ENCODE peak calls at places on chromosomes 13 and 19, in ten cellular contexts. Q, W, J, C, X, G, Y, F, P and V are unnamed samples.

GRCh38 chr19:39951065-39951650 is 16.7 kb upstream of the FCGBP start:
- DNase-seq in Y (no peak), F (no peak), X (no peak), C (no peak), P (no peak), G (no peak), W (no peak), Q (peak), J (no peak), V (no peak)

GRCh38 chr19:39811064-39811463 is 22.9 kb downstream of the DYRK1B start:
- DNase-seq in Q (no peak), P (no peak), Y (no peak), X (no peak), F (no peak), W (no peak), J (no peak), G (no peak), C (no peak), V (no peak)

GRCh38 chr13:113051641-113052040 is 54.0 kb upstream of the F7 start:
- DNase-seq in G (no peak), J (no peak), Q (no peak), C (no peak), W (no peak), P (no peak), Y (no peak), X (no peak), F (no peak), V (peak)

GRCh38 chr13:20353973-20354372 is 121.9 kb upstream of the GJB6 start:
- DNase-seq in F (peak), C (no peak), P (no peak), Y (no peak), X (no peak), Q (no peak), W (no peak), G (no peak), J (no peak), V (no peak)

GRCh38 chr19:32224371-32225244 is 120.8 kb upstream of the ZNF507 start:
- DNase-seq in F (peak), Y (peak), W (peak), P (peak), X (peak), Q (peak), J (peak), G (peak), C (peak), V (peak)

GRCh38 chr19:10335149-10336053 is 2.1 kb upstream of the RAVER1 start:
- DNase-seq in F (no peak), J (no peak), C (no peak), Y (peak), W (peak), P (no peak), Q (no peak), X (no peak), G (no peak), V (peak)

GRCh38 chr13:73819711-73820110 is 314.5 kb downstream of the KLF12 start:
- DNase-seq in C (no peak), W (no peak), P (no peak), X (no peak), Q (no peak), G (no peak), J (no peak), Y (no peak), F (no peak), V (no peak)

GRCh38 chr13:93771229-93771628 is 544.6 kb downstream of the GPC6 start:
- DNase-seq in Y (no peak), J (no peak), F (no peak), C (no peak), G (no peak), Q (no peak), W (no peak), X (no peak), P (no peak), V (no peak)

GRCh38 chr19:1227655-1228054 is 10.2 kb downstream of the CBARP start:
- DNase-seq in Q (peak), J (no peak), Y (no peak), P (no peak), C (no peak), X (no peak), F (no peak), G (no peak), W (no peak), V (peak)

GRCh38 chr19:17831419-17831888 is 10.1 kb upstream of the INSL3 start:
- DNase-seq in W (no peak), Y (no peak), G (no peak), J (no peak), P (no peak), Q (no peak), F (no peak), C (no peak), X (no peak), V (no peak)

GRCh38 chr19:5099822-5100221 is 130.9 kb downstream of the KDM4B start:
- DNase-seq in J (no peak), Q (no peak), W (no peak), G (no peak), C (no peak), X (no peak), Y (no peak), F (no peak), P (no peak), V (no peak)

GRCh38 chr19:11737964-11738745 is 591 bp downstream of the ZNF823 start:
- DNase-seq in F (peak), C (peak), J (peak), Q (peak), Y (peak), X (peak), W (peak), P (peak), G (peak), V (peak)

GRCh38 chr19:17522988-17523872 is 11.8 kb downstream of the PGLS start:
- DNase-seq in P (no peak), X (no peak), W (peak), Q (peak), Y (no peak), J (no peak), G (peak), F (no peak), C (peak), V (peak)

GRCh38 chr13:64446372-64446771 is 2783.8 kb downstream of the PCDH9 start:
- DNase-seq in X (no peak), J (no peak), P (no peak), Q (no peak), F (no peak), W (no peak), Y (no peak), G (no peak), C (no peak), V (no peak)

GRCh38 chr19:18795540-18795939 is 4.4 kb upstream of the COMP start:
- DNase-seq in X (no peak), F (no peak), W (no peak), Q (no peak), C (no peak), J (no peak), P (no peak), Y (no peak), G (no peak), V (no peak)

GRCh38 chr13:79710376-79710775 is 229.4 kb downstream of the NDFIP2 start:
- DNase-seq in C (no peak), Q (no peak), F (no peak), X (no peak), W (no peak), J (no peak), Y (no peak), G (no peak), P (no peak), V (no peak)

GRCh38 chr19:41564515-41565383 is 11.2 kb upstream of the CEACAM21 start:
- DNase-seq in X (no peak), Y (no peak), Q (no peak), W (no peak), P (no peak), J (no peak), F (no peak), G (no peak), C (no peak), V (no peak)

GRCh38 chr19:19528721-19529490 is at the start of gene YJEFN3:
- DNase-seq in P (no peak), Q (no peak), J (no peak), W (peak), G (peak), Y (peak), X (no peak), F (peak), C (no peak), V (no peak)

GRCh38 chr13:31824705-31825512 is 85.6 kb downstream of the RXFP2 start:
- DNase-seq in W (no peak), F (peak), P (no peak), J (no peak), X (no peak), C (no peak), Q (no peak), Y (no peak), G (no peak), V (no peak)

GRCh38 chr13:39684531-39685137 is 29.2 kb downstream of the COG6 start:
- DNase-seq in Q (no peak), F (peak), W (no peak), C (no peak), G (no peak), Y (no peak), J (no peak), X (peak), P (no peak), V (peak)

GRCh38 chr13:42380420-42381164 is 108.6 kb downstream of the AKAP11 start:
- DNase-seq in W (no peak), F (no peak), C (no peak), Q (no peak), G (no peak), P (no peak), Y (no peak), X (no peak), J (no peak), V (no peak)

GRCh38 chr19:41551212-41551610 is 24.8 kb upstream of the CEACAM21 start:
- DNase-seq in F (no peak), W (no peak), C (no peak), Y (no peak), X (no peak), Q (no peak), J (no peak), P (no peak), G (no peak), V (no peak)

GRCh38 chr19:10975374-10976036 is 14.7 kb downstream of the SMARCA4 start:
- DNase-seq in X (no peak), F (peak), J (no peak), Q (peak), W (peak), P (no peak), G (peak), Y (peak), C (no peak), V (no peak)

GRCh38 chr19:40225440-40226305 is 816 bp downstream of the CCNP start:
- DNase-seq in F (peak), C (no peak), G (no peak), Q (no peak), J (no peak), W (no peak), P (no peak), Y (no peak), X (peak), V (no peak)

GRCh38 chr19:46559203-46559602 is 41.9 kb upstream of the CALM3 start:
- DNase-seq in Y (no peak), G (peak), J (no peak), X (no peak), P (no peak), F (no peak), Q (no peak), C (no peak), W (no peak), V (no peak)

DNA sequence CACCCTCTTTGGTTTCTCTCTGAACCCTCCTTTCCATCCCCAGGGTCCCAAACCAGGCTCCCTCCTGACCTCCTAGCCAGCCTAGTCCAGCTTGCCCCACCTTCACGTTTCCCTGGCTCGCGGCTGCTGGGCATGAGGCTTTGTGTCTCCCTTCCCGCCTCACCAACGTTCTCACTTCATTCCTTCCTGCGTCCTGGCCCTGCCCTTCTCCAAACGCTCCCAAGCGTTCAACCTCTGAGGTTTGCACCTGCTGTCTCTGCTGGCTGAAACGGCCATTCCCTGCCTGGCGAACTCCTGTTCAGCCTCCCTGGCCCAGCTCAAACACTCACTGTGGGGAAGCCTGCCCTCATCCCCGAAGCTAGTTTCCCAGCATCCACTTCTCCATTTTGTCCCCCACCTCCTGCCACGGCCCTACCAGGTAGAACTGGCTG is 12.4 kb downstream of the EPS8L1 start:
- DNase-seq in X (no peak), P (no peak), J (no peak), F (no peak), Q (no peak), W (peak), C (no peak), G (no peak), Y (peak), V (no peak)
- H3K4me3 ChIP-seq in X (no peak), P (no peak), J (no peak), F (no peak), Q (peak), W (peak), C (no peak), G (no peak), Y (no peak), V (peak)

GRCh38 chr19:3188627-3189596 is 3.2 kb downstream of the NCLN start:
- DNase-seq in P (no peak), Q (no peak), C (peak), G (no peak), W (no peak), Y (peak), F (no peak), J (no peak), X (no peak), V (peak)
- H3K27ac ChIP-seq in P (no peak), Q (no peak), C (peak), G (peak), W (no peak), Y (no peak), F (no peak), J (peak), X (no peak), V (peak)

DNA sequence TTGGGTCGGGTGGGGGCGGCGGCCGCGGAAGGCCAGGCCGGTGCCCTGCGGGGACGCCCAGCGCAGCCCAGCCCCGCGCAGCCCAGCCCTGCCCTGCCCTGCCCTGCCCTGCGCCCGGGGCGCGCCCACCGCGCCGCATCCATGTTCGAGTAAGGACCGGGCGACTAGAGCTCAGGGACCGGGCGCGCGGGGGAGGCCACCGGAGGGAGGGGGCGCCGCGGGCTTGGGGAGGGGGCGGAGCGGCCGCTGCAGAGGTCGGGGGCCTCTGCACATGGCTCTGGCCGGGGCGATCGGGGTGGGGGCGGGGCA is 169 bp downstream of the GRAMD1A start:
- DNase-seq in F (no peak), G (no peak), Q (no peak), X (no peak), J (no peak), P (no peak), W (no peak), C (no peak), Y (no peak), V (no peak)
- TF ChIP-seq POLR2A in F (no peak), G (no peak), Q (no peak), X (peak), J (no peak), P (no peak), W (peak), C (no peak), Y (no peak), V (peak)

GRCh38 chr19:50512999-50513745 is 541 bp downstream of the ASPDH start:
- DNase-seq in J (no peak), Q (no peak), P (no peak), W (no peak), C (no peak), G (no peak), Y (no peak), X (no peak), F (no peak), V (no peak)

GRCh38 chr19:50510700-50511068 is 307 bp downstream of the JOSD2 start:
- DNase-seq in X (no peak), W (no peak), P (no peak), Q (no peak), J (no peak), Y (no peak), F (no peak), G (no peak), C (no peak), V (no peak)

GRCh38 chr19:50513746-50514345 is at the start of gene ASPDH:
- DNase-seq in F (no peak), Y (no peak), X (no peak), Q (no peak), C (no peak), P (no peak), J (no peak), G (no peak), W (no peak), V (no peak)

GRCh38 chr19:50511069-50511822 is at the start of gene JOSD2:
- DNase-seq in W (peak), C (peak), J (peak), F (peak), Q (peak), P (peak), G (peak), X (peak), Y (peak), V (peak)

DNA sequence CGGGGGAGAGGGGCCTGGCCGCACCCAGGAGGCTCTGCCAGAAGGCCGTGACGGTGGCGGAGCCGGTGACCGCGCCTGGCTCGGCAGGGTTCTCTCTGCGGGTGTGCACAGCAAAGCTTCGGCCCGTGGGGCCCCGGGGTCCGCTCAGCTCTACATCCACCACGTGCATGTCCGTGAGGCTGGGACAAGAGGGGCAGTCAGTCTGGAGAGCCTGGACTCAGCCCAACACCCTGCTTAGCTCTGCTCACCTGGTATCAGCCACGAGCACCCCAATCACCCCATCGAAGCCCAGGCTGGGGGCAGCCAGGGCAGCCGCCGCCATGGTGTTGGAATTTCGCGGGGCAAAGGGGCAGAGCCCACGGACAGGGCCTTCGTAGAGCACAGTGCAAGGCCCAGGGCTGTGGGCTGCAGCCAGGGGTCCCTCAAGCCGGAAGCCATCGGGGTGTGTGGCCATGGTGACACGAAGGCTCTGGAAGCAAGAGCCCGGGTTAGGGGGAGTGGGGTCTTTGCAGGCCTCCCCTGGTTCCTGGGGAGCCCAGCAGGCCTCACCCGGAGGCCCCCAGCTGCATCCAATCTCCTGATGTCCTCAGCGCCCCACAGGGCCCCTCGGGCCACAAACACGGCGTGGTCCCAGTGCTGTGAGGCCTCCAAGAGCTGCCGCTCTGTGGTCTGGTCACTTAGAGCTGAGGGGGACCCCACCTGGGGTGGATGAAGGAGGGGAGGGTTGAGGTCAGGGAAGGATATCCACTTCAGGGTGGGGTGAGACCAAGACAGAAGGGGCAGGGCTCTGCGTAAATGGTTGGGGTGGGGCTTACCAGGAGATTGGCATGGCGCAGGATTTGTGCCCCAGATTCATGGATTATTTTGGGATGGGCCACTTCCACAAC is 1.4 kb downstream of the ASPDH start:
- DNase-seq in Q (no peak), F (no peak), Y (peak), P (peak), X (no peak), W (peak), J (no peak), C (no peak), G (no peak), V (no peak)
- H3K4me3 ChIP-seq in Q (no peak), F (no peak), Y (peak), P (no peak), X (no peak), W (peak), J (no peak), C (no peak), G (peak), V (peak)

GRCh38 chr19:30630289-30631034 is 258.3 kb downstream of the ZNF536 start:
- DNase-seq in X (no peak), Y (no peak), G (no peak), J (no peak), F (no peak), C (no peak), W (no peak), Q (no peak), P (no peak), V (no peak)
- H3K27ac ChIP-seq in X (no peak), Y (no peak), G (no peak), J (no peak), F (no peak), C (no peak), W (no peak), Q (no peak), P (no peak), V (no peak)

GRCh38 chr19:34481861-34482379 is 362 bp downstream of the WTIP start:
- DNase-seq in Y (peak), W (peak), C (no peak), Q (no peak), X (no peak), J (no peak), F (no peak), P (no peak), G (no peak), V (no peak)
- TF ChIP-seq POLR2A in Y (no peak), W (no peak), C (no peak), Q (no peak), X (no peak), J (no peak), F (peak), P (no peak), G (no peak), V (no peak)

DNA sequence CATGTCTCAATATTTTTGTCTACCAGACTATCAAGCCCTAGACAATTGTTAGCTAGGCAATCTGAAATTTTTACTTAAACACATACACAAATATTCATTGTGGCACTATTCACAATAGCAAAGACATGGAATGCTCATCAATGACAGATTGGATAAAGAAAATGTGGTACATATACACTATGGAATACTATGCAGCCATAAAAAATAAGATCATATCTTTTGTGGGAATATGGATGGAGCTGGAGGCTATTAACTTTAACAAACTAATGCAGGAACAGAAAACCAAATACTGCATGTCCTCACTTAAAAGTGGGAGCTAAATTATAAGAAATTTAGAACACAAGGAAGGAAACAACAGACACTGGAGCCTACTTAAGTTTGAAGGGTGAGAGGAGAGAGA is 288.6 kb upstream of the MIR17HG start:
- DNase-seq in F (no peak), X (no peak), W (no peak), Q (no peak), J (no peak), C (no peak), G (no peak), P (no peak), Y (no peak), V (no peak)
- H3K4me3 ChIP-seq in F (no peak), X (no peak), W (no peak), Q (no peak), J (no peak), C (no peak), G (no peak), P (no peak), Y (no peak), V (no peak)

GRCh38 chr13:110127986-110128511 is 178.9 kb downstream of the COL4A1 start:
- DNase-seq in C (no peak), F (peak), G (no peak), Y (no peak), P (no peak), J (no peak), W (no peak), Q (no peak), X (no peak), V (no peak)
- H3K27ac ChIP-seq in C (no peak), F (no peak), G (no peak), Y (no peak), P (no peak), J (no peak), W (peak), Q (no peak), X (no peak), V (no peak)

GRCh38 chr13:105290596-105290995 is 1244.9 kb downstream of the EFNB2 start:
- DNase-seq in W (no peak), Q (no peak), Y (no peak), J (no peak), C (no peak), G (no peak), F (no peak), X (no peak), P (no peak), V (no peak)
- TF ChIP-seq POLR2A in W (no peak), Q (no peak), Y (no peak), J (no peak), C (no peak), G (no peak), F (no peak), X (no peak), P (no peak), V (no peak)